ENCODE peak calls at places on chromosomes 1 and 21, in six cellular contexts. O is neural crest cell, L is lower lobe of right lung, R is M059J, A is cardiac fibroblast, J is EH. Z is an unnamed sample.
A peak's percentile ranks its signal among the peaks of the same experiment; 100 is the strongest.

GRCh38 chr1:224067621-224068457 is 46.1 kb upstream of the FBXO28 start:
- DNase-seq in O (no peak), L (no peak), R (peak; percentile 85), A (peak; percentile 83), J (peak; percentile 70), Z (no peak)

GRCh38 chr1:9542425-9542824 is 3.2 kb downstream of the SLC25A33 start:
- DNase-seq in O (no peak), L (no peak), R (peak; percentile 47), A (peak; percentile 56), J (peak; percentile 65), Z (no peak)

GRCh38 chr1:114564141-114564540 is 17.3 kb downstream of the BCAS2 start:
- DNase-seq in O (no peak), L (no peak), R (no peak), A (no peak), J (no peak), Z (no peak)

GRCh38 chr21:45074818-45075605 is 632 bp downstream of the ADARB1 start:
- DNase-seq in O (peak; percentile 35), L (no peak), R (peak; percentile 38), A (peak; percentile 33), J (peak; percentile 47), Z (peak; percentile 50)

GRCh38 chr1:220990417-220991337 is 111.4 kb downstream of the HLX start:
- DNase-seq in O (no peak), L (no peak), R (peak; percentile 88), A (peak; percentile 81), J (peak; percentile 82), Z (no peak)

GRCh38 chr1:163174524-163175437 is 27.9 kb downstream of the RGS5 start:
- DNase-seq in O (peak; percentile 63), L (peak; percentile 58), R (peak; percentile 65), A (peak; percentile 90), J (peak; percentile 68), Z (no peak)

GRCh38 chr1:158679289-158679688 is 7.2 kb downstream of the SPTA1 start:
- DNase-seq in O (no peak), L (no peak), R (no peak), A (no peak), J (no peak), Z (no peak)

GRCh38 chr1:156114919-156115513 is 505 bp downstream of the LMNA start:
- DNase-seq in O (peak; percentile 18), L (no peak), R (peak; percentile 46), A (no peak), J (peak; percentile 43), Z (no peak)

GRCh38 chr1:166490437-166490784 is 323.6 kb upstream of the FAM78B start:
- DNase-seq in O (no peak), L (no peak), R (no peak), A (no peak), J (no peak), Z (no peak)

GRCh38 chr21:35011681-35012080 is 37.4 kb downstream of the RUNX1 start:
- DNase-seq in O (no peak), L (no peak), R (peak; percentile 62), A (no peak), J (peak; percentile 46), Z (no peak)

GRCh38 chr1:53550201-53550741 is 91.1 kb downstream of the DMRTB1 start:
- DNase-seq in O (no peak), L (peak; percentile 19), R (peak; percentile 78), A (peak; percentile 64), J (peak; percentile 53), Z (no peak)

GRCh38 chr1:13766906-13767564 is 67.0 kb downstream of the PRDM2 start:
- DNase-seq in O (no peak), L (no peak), R (peak; percentile 84), A (peak; percentile 62), J (peak; percentile 92), Z (no peak)

GRCh38 chr1:41122851-41123518 is 101.5 kb upstream of the SLFNL1 start:
- DNase-seq in O (peak; percentile 4), L (no peak), R (peak; percentile 81), A (peak; percentile 89), J (peak; percentile 88), Z (peak; percentile 43)

GRCh38 chr1:186424539-186424938 is 36.4 kb downstream of the PDC start:
- DNase-seq in O (no peak), L (no peak), R (peak; percentile 39), A (no peak), J (peak; percentile 39), Z (no peak)

GRCh38 chr1:41726899-41727748 is 191.6 kb downstream of the HIVEP3 start:
- DNase-seq in O (no peak), L (peak; percentile 88), R (no peak), A (no peak), J (no peak), Z (peak; percentile 83)

GRCh38 chr1:76867342-76868130 is at the start of gene ST6GALNAC5:
- DNase-seq in O (peak; percentile 36), L (peak; percentile 48), R (peak; percentile 40), A (peak; percentile 19), J (peak; percentile 57), Z (no peak)

GRCh38 chr1:115283681-115284146 is 54.3 kb downstream of the NGF start:
- DNase-seq in O (no peak), L (no peak), R (no peak), A (no peak), J (no peak), Z (no peak)

GRCh38 chr21:34109075-34109474 is 35.7 kb downstream of the MRPS6 start:
- DNase-seq in O (no peak), L (no peak), R (no peak), A (no peak), J (no peak), Z (no peak)

GRCh38 chr1:162564762-162565218 is 3.3 kb downstream of the UAP1 start:
- DNase-seq in O (no peak), L (no peak), R (peak; percentile 17), A (peak; percentile 30), J (peak; percentile 24), Z (no peak)

GRCh38 chr1:7042322-7043231 is 257.3 kb downstream of the CAMTA1 start:
- DNase-seq in O (no peak), L (no peak), R (peak; percentile 57), A (peak; percentile 46), J (peak; percentile 35), Z (no peak)

GRCh38 chr21:30206551-30207251 is 9.2 kb downstream of the CLDN8 start:
- DNase-seq in O (no peak), L (no peak), R (peak; percentile 12), A (peak; percentile 70), J (no peak), Z (no peak)

GRCh38 chr1:231162300-231162969 is 577 bp downstream of the TRIM67 start:
- DNase-seq in O (peak; percentile 50), L (peak; percentile 55), R (peak; percentile 54), A (peak; percentile 36), J (peak; percentile 52), Z (no peak)

GRCh38 chr1:230548997-230549396 is 93.3 kb upstream of the COG2 start:
- DNase-seq in O (no peak), L (no peak), R (no peak), A (no peak), J (no peak), Z (no peak)

GRCh38 chr1:50048791-50049190 is 25.0 kb upstream of the AGBL4 start:
- DNase-seq in O (no peak), L (no peak), R (no peak), A (no peak), J (no peak), Z (no peak)

GRCh38 chr1:150388241-150388640 is 24.3 kb downstream of the RPRD2 start:
- DNase-seq in O (no peak), L (no peak), R (no peak), A (no peak), J (no peak), Z (no peak)

GRCh38 chr1:58899581-58900271 is 115.9 kb upstream of the JUN start:
- DNase-seq in O (no peak), L (no peak), R (no peak), A (no peak), J (no peak), Z (no peak)

GRCh38 chr1:223201967-223202366 is 58.9 kb upstream of the TLR5 start:
- DNase-seq in O (no peak), L (no peak), R (no peak), A (no peak), J (no peak), Z (no peak)

GRCh38 chr1:207321790-207322530 is 482 bp downstream of the CD55 start:
- DNase-seq in O (no peak), L (no peak), R (peak; percentile 28), A (peak; percentile 39), J (peak; percentile 30), Z (no peak)

GRCh38 chr1:23444596-23445390 is 20.2 kb upstream of the TCEA3 start:
- DNase-seq in O (no peak), L (no peak), R (no peak), A (no peak), J (no peak), Z (no peak)

GRCh38 chr1:170604065-170604464 is 59.9 kb upstream of the PRRX1 start:
- DNase-seq in O (no peak), L (no peak), R (no peak), A (no peak), J (peak; percentile 79), Z (no peak)

GRCh38 chr21:33549848-33550771 is 7.3 kb downstream of the SON start:
- DNase-seq in O (no peak), L (no peak), R (no peak), A (no peak), J (no peak), Z (no peak)

GRCh38 chr1:182603646-182604127 is 502 bp downstream of the RGS16 start:
- DNase-seq in O (no peak), L (peak; percentile 49), R (no peak), A (no peak), J (no peak), Z (no peak)

GRCh38 chr1:234755449-234755863 is 145.5 kb upstream of the IRF2BP2 start:
- DNase-seq in O (no peak), L (peak; percentile 81), R (peak; percentile 91), A (peak; percentile 91), J (peak; percentile 93), Z (peak; percentile 70)

GRCh38 chr1:18009061-18009728 is 98.4 kb upstream of the IGSF21 start:
- DNase-seq in O (no peak), L (no peak), R (no peak), A (no peak), J (no peak), Z (no peak)

GRCh38 chr21:30044447-30045064 is 104.8 kb upstream of the GRIK1 start:
- DNase-seq in O (peak; percentile 47), L (no peak), R (peak; percentile 5), A (peak; percentile 55), J (peak; percentile 7), Z (no peak)

GRCh38 chr1:56029329-56030003 is 549.9 kb downstream of the PLPP3 start:
- DNase-seq in O (no peak), L (no peak), R (peak; percentile 19), A (no peak), J (no peak), Z (no peak)

Z was measured in Peyer's patch.